ENCODE peak calls at places on chromosomes 12 and 14, in ten cellular contexts. H is NCI-H69; R is uterus; A is cardiac muscle cell; I is KG1; G is stimulated activated CD4-positive, alpha-beta T cell treated with anti-CD3 and anti-CD28 coated beads, Interleukin-2, amount 100 ng/mL, for 24 hours; U is T-cell; X is dorsolateral prefrontal cortex; S is HTR-8/SVneo; Z is psoas muscle. N is an unnamed sample.

GRCh38 chr12:115375188-115375991 is 691.4 kb upstream of the TBX3 start:
- DNase-seq in H (no peak), R (no peak), A (no peak), I (no peak), G (no peak), U (no peak), X (no peak), S (peak), Z (no peak), N (peak)

GRCh38 chr14:49858383-49858782 is 5.8 kb upstream of the NEMF start:
- DNase-seq in H (peak), R (no peak), A (no peak), I (no peak), G (no peak), U (no peak), X (no peak), S (no peak), Z (no peak), N (no peak)

GRCh38 chr12:79302171-79302841 is 388.5 kb downstream of the PAWR start:
- DNase-seq in H (no peak), R (no peak), A (no peak), I (no peak), G (no peak), U (no peak), X (no peak), S (no peak), Z (no peak), N (no peak)

GRCh38 chr14:21039585-21040369 is 2.4 kb upstream of the RNASE7 start:
- DNase-seq in H (peak), R (peak), A (peak), I (peak), G (no peak), U (peak), X (peak), S (peak), Z (peak), N (no peak)

GRCh38 chr14:104781271-104782077 is 14.1 kb downstream of the AKT1 start:
- DNase-seq in H (peak), R (no peak), A (no peak), I (no peak), G (no peak), U (no peak), X (no peak), S (no peak), Z (no peak), N (no peak)

GRCh38 chr14:92516966-92517350 is 3.4 kb downstream of the RIN3 start:
- DNase-seq in H (no peak), R (no peak), A (no peak), I (no peak), G (no peak), U (no peak), X (no peak), S (no peak), Z (no peak), N (no peak)

GRCh38 chr14:74593241-74593985 is 18.6 kb downstream of the LTBP2 start:
- DNase-seq in H (no peak), R (no peak), A (no peak), I (no peak), G (no peak), U (no peak), X (no peak), S (no peak), Z (peak), N (no peak)

GRCh38 chr14:82075566-82075965 is 541.9 kb upstream of the SEL1L start:
- DNase-seq in H (no peak), R (no peak), A (peak), I (peak), G (peak), U (no peak), X (no peak), S (no peak), Z (no peak), N (peak)

GRCh38 chr14:65251213-65251612 is 148.9 kb upstream of the MAX start:
- DNase-seq in H (no peak), R (no peak), A (no peak), I (no peak), G (no peak), U (no peak), X (no peak), S (no peak), Z (no peak), N (no peak)

GRCh38 chr14:71498151-71498734 is 434.0 kb upstream of the RGS6 start:
- DNase-seq in H (peak), R (no peak), A (no peak), I (no peak), G (no peak), U (no peak), X (no peak), S (no peak), Z (no peak), N (no peak)